ENCODE peak calls at places on chromosome 13, in six cellular contexts. P, R, F, N, T and C are unnamed samples.

GRCh38 chr13:46100191-46100877 is 4.5 kb downstream of the CPB2 start:
- DNase-seq in P (no peak), R (no peak), F (no peak), N (no peak), T (no peak), C (no peak)

GRCh38 chr13:33208290-33208990 is 77.1 kb downstream of the STARD13 start:
- DNase-seq in P (no peak), R (no peak), F (no peak), N (no peak), T (no peak), C (no peak)

GRCh38 chr13:26255717-26256277 is 1.9 kb downstream of the CDK8 start:
- DNase-seq in P (no peak), R (no peak), F (peak; percentile 9), N (no peak), T (no peak), C (no peak)

GRCh38 chr13:109744512-109745051 is 41.8 kb downstream of the IRS2 start:
- DNase-seq in P (no peak), R (no peak), F (peak; percentile 76), N (no peak), T (peak; percentile 91), C (no peak)

GRCh38 chr13:59318320-59318930 is 845.3 kb downstream of the DIAPH3 start:
- DNase-seq in P (peak; percentile 3), R (peak; percentile 88), F (peak; percentile 61), N (peak; percentile 70), T (peak; percentile 23), C (no peak)

GRCh38 chr13:27001705-27002104 is 169.9 kb downstream of the USP12 start:
- DNase-seq in P (peak; percentile 39), R (peak; percentile 37), F (no peak), N (no peak), T (no peak), C (no peak)

GRCh38 chr13:113842336-113843062 is 21.4 kb downstream of the GAS6 start:
- DNase-seq in P (no peak), R (no peak), F (no peak), N (peak; percentile 60), T (peak; percentile 23), C (peak; percentile 40)

GRCh38 chr13:100044936-100045335 is 44.0 kb upstream of the PCCA start:
- DNase-seq in P (no peak), R (no peak), F (no peak), N (no peak), T (no peak), C (no peak)

GRCh38 chr13:51284339-51284738 is 55.2 kb upstream of the SERPINE3 start:
- DNase-seq in P (no peak), R (no peak), F (no peak), N (no peak), T (no peak), C (no peak)

GRCh38 chr13:73451120-73452029 is 392.6 kb downstream of the KLF5 start:
- DNase-seq in P (no peak), R (no peak), F (no peak), N (no peak), T (no peak), C (no peak)

GRCh38 chr13:79312456-79312855 is 93.6 kb downstream of the RBM26 start:
- DNase-seq in P (no peak), R (no peak), F (peak; percentile 1), N (no peak), T (no peak), C (no peak)

GRCh38 chr13:68927387-68928026 is 1180.1 kb upstream of the ATXN8OS start:
- DNase-seq in P (no peak), R (no peak), F (no peak), N (no peak), T (no peak), C (no peak)

GRCh38 chr13:32881792-32882175 is 134.4 kb upstream of the KL start:
- DNase-seq in P (no peak), R (no peak), F (no peak), N (no peak), T (no peak), C (no peak)

GRCh38 chr13:113767366-113767765 is 8.3 kb downstream of the TMEM255B start:
- DNase-seq in P (no peak), R (peak; percentile 34), F (no peak), N (no peak), T (no peak), C (no peak)

GRCh38 chr13:28753208-28753892 is 34.6 kb upstream of the SLC46A3 start:
- DNase-seq in P (no peak), R (no peak), F (peak; percentile 97), N (peak; percentile 69), T (no peak), C (peak; percentile 63)

GRCh38 chr13:72886272-72887062 is 104.5 kb downstream of the PIBF1 start:
- DNase-seq in P (no peak), R (no peak), F (peak; percentile 18), N (no peak), T (no peak), C (no peak)

GRCh38 chr13:103145476-103145875 is 79.3 kb upstream of the SLC10A2 start:
- DNase-seq in P (no peak), R (no peak), F (no peak), N (no peak), T (no peak), C (no peak)

GRCh38 chr13:112244061-112244460 is 132.1 kb upstream of the SPACA7 start:
- DNase-seq in P (no peak), R (peak; percentile 73), F (no peak), N (peak; percentile 45), T (no peak), C (no peak)

GRCh38 chr13:51801631-51802099 is 2.3 kb downstream of the DHRS12 start:
- DNase-seq in P (no peak), R (peak; percentile 94), F (peak; percentile 28), N (peak; percentile 90), T (peak; percentile 61), C (peak; percentile 90)

GRCh38 chr13:29106651-29107050 is 286.5 kb downstream of the MTUS2 start:
- DNase-seq in P (no peak), R (no peak), F (peak; percentile 9), N (no peak), T (no peak), C (no peak)

GRCh38 chr13:29436291-29436690 is 159.2 kb downstream of the SLC7A1 start:
- DNase-seq in P (no peak), R (no peak), F (peak; percentile 88), N (no peak), T (no peak), C (no peak)

GRCh38 chr13:23497186-23497585 is 63.7 kb upstream of the SACS start:
- DNase-seq in P (no peak), R (no peak), F (no peak), N (no peak), T (no peak), C (no peak)

GRCh38 chr13:105037064-105037463 is 1498.4 kb downstream of the EFNB2 start:
- DNase-seq in P (no peak), R (no peak), F (no peak), N (no peak), T (no peak), C (no peak)

GRCh38 chr13:45511310-45512147 is 46.8 kb downstream of the COG3 start:
- DNase-seq in P (peak; percentile 59), R (no peak), F (peak; percentile 75), N (no peak), T (no peak), C (no peak)